ENCODE peak calls at places on chromosomes 1 and 21, in nine cellular contexts. E, L, T, A, O, J, V, F and P are unnamed samples.

GRCh38 chr1:235783148-235783776 is 83.4 kb downstream of the LYST start:
- DNase-seq in O (peak), T (peak), L (peak), F (peak), A (peak), E (peak), V (peak), J (peak), P (peak)

GRCh38 chr1:172163479-172164215 is 256.8 kb upstream of the C1orf105 start:
- DNase-seq in E (no peak), L (no peak), F (peak), T (no peak), A (no peak), O (no peak), V (no peak), J (no peak), P (no peak)

GRCh38 chr1:73998348-73998959 is 199.5 kb downstream of the LRRIQ3 start:
- DNase-seq in O (peak), J (peak), T (peak), V (peak), A (peak), F (peak), E (peak), L (peak), P (peak)

GRCh38 chr21:44984428-44984791 is 44.6 kb downstream of the SLX9 start:
- DNase-seq in T (no peak), F (no peak), A (no peak), V (no peak), L (no peak), J (peak), O (no peak), E (no peak), P (no peak)

GRCh38 chr1:151584278-151584677 is 27.6 kb upstream of the SNX27 start:
- DNase-seq in T (no peak), A (no peak), F (no peak), V (no peak), L (no peak), J (no peak), E (no peak), O (no peak), P (no peak)

GRCh38 chr1:26550946-26551345 is 21.4 kb downstream of the RPS6KA1 start:
- DNase-seq in E (no peak), J (peak), V (no peak), A (no peak), L (no peak), F (no peak), T (no peak), O (no peak), P (no peak)

GRCh38 chr1:154326546-154327465 is 1.5 kb downstream of the ATP8B2 start:
- DNase-seq in E (no peak), V (no peak), F (peak), J (no peak), A (peak), O (no peak), T (no peak), L (peak), P (no peak)

GRCh38 chr1:200887772-200888348 is 6.8 kb upstream of the INAVA start:
- DNase-seq in L (no peak), A (no peak), J (no peak), O (no peak), F (no peak), V (no peak), E (no peak), T (peak), P (peak)

GRCh38 chr1:195097316-195097715 is 1510.9 kb downstream of the KCNT2 start:
- DNase-seq in E (no peak), O (no peak), L (peak), J (no peak), A (peak), F (no peak), V (peak), T (no peak), P (no peak)

GRCh38 chr1:232993555-232993954 is 43.1 kb downstream of the NTPCR start:
- DNase-seq in F (no peak), E (no peak), L (no peak), T (no peak), J (no peak), A (no peak), O (no peak), V (no peak), P (no peak)

GRCh38 chr21:43353282-43354010 is 73.5 kb downstream of the SIK1 start:
- DNase-seq in V (no peak), E (no peak), O (no peak), L (no peak), F (no peak), T (no peak), J (no peak), A (no peak), P (no peak)

GRCh38 chr21:38486221-38486620 is 12.1 kb downstream of the ERG start:
- DNase-seq in L (peak), T (no peak), J (no peak), F (peak), A (no peak), V (no peak), E (peak), O (no peak), P (no peak)

GRCh38 chr1:84769636-84770035 is 79.4 kb upstream of the SSX2IP start:
- DNase-seq in L (no peak), J (no peak), F (no peak), O (no peak), E (no peak), A (no peak), T (no peak), V (no peak), P (no peak)

GRCh38 chr21:26107439-26107838 is 63.1 kb downstream of the APP start:
- DNase-seq in A (no peak), E (no peak), V (no peak), F (no peak), T (peak), J (no peak), O (no peak), L (no peak), P (no peak)

GRCh38 chr1:57576750-57577149 is 152.9 kb upstream of the DAB1 start:
- DNase-seq in T (no peak), J (no peak), L (no peak), A (no peak), F (no peak), O (no peak), V (no peak), E (peak), P (no peak)

GRCh38 chr1:117592155-117592554 is 13.7 kb upstream of the TENT5C start:
- DNase-seq in J (no peak), O (no peak), T (no peak), L (no peak), A (no peak), F (no peak), E (no peak), V (no peak), P (no peak)

GRCh38 chr1:202304370-202304769 is 37.4 kb downstream of the UBE2T start:
- DNase-seq in E (no peak), V (no peak), T (no peak), O (no peak), A (no peak), J (peak), F (no peak), L (no peak), P (no peak)

GRCh38 chr1:203078478-203078877 is 7.3 kb downstream of the MYOG start:
- DNase-seq in A (no peak), E (no peak), O (no peak), T (no peak), V (no peak), F (no peak), L (no peak), J (no peak), P (no peak)

GRCh38 chr1:162168261-162168660 is 98.8 kb downstream of the NOS1AP start:
- DNase-seq in F (no peak), T (no peak), O (no peak), E (no peak), L (peak), J (no peak), V (no peak), A (no peak), P (no peak)

GRCh38 chr21:41634211-41634694 is 126.3 kb upstream of the TMPRSS2 start:
- DNase-seq in A (no peak), T (peak), E (peak), V (no peak), F (no peak), O (no peak), L (peak), J (no peak), P (no peak)

GRCh38 chr1:22884806-22885559 is 87.7 kb downstream of the LACTBL1 start:
- DNase-seq in F (no peak), J (no peak), V (no peak), E (no peak), A (peak), O (no peak), L (no peak), T (no peak), P (no peak)

GRCh38 chr1:241639040-241639652 is 1.0 kb downstream of the CHML start:
- DNase-seq in E (no peak), L (peak), T (no peak), O (peak), A (peak), J (no peak), V (no peak), F (peak), P (no peak)

GRCh38 chr1:10694633-10695627 is 101.5 kb downstream of the CASZ1 start:
- DNase-seq in J (peak), F (peak), A (peak), L (peak), T (peak), E (peak), V (peak), O (peak), P (peak)

GRCh38 chr1:10693152-10693496 is 103.3 kb downstream of the CASZ1 start:
- DNase-seq in O (no peak), F (no peak), T (no peak), V (no peak), E (no peak), L (peak), J (no peak), A (no peak), P (no peak)

GRCh38 chr1:10692401-10693021 is 103.9 kb downstream of the CASZ1 start:
- DNase-seq in T (no peak), J (peak), E (peak), L (peak), F (peak), A (peak), O (peak), V (peak), P (peak)

GRCh38 chr1:10693497-10694273 is 102.8 kb downstream of the CASZ1 start:
- DNase-seq in J (peak), T (peak), V (no peak), O (peak), L (peak), E (peak), F (peak), A (no peak), P (peak)

GRCh38 chr1:10694274-10694632 is 102.2 kb downstream of the CASZ1 start:
- DNase-seq in V (no peak), A (peak), L (no peak), J (no peak), E (no peak), T (peak), F (peak), O (peak), P (no peak)
- TF ChIP-seq EZH2phosphoT487 in V (no peak), A (no peak), L (no peak), J (no peak), E (no peak), T (no peak), F (no peak), O (no peak), P (no peak)

DNA sequence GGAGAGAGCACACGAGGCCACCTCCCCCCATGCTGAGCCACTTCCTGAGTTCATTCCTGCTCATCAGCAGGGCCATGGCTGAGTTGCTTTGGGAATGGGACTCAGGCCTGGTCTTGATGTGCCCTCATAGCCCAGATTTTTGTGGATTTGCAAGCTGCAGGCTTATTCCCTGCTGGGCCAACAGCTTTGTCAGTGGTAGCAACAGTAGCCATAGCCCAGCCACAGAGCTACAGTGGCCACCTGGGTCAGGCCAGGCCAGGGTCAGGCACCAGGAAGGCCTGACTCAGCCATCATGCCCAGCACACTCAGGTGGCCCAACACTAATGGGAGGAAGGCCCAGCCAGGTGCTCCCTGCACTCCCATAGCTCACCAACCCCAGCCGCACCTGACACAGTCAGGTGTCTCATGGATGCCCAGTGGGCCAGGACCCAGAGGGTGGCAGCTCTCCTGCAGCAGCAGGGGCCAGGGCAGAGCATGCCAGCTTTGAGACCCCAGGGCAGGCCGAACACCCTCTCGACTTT is 33.4 kb downstream of the EPHA2 start:
- DNase-seq in L (peak), A (no peak), V (no peak), O (no peak), F (peak), J (no peak), T (no peak), E (no peak), P (no peak)
- TF ChIP-seq EZH2phosphoT487 in L (no peak), A (no peak), V (no peak), O (no peak), F (no peak), J (no peak), T (no peak), E (no peak), P (no peak)

GRCh38 chr1:155860939-155861496 is 1.7 kb downstream of the SYT11 start:
- DNase-seq in V (no peak), F (peak), A (no peak), T (peak), O (no peak), J (no peak), E (no peak), L (no peak), P (no peak)

GRCh38 chr1:155859234-155859829 is at the start of gene SYT11:
- DNase-seq in V (peak), T (peak), L (peak), J (peak), A (peak), O (peak), E (peak), F (peak), P (peak)

GRCh38 chr1:155856975-155857930 is at the start of gene GON4L:
- DNase-seq in E (peak), V (peak), O (peak), A (peak), L (peak), J (peak), F (peak), T (peak), P (peak)

GRCh38 chr1:155859881-155860841 is 794 bp downstream of the SYT11 start:
- DNase-seq in E (no peak), O (peak), J (peak), F (peak), V (no peak), L (no peak), T (peak), A (no peak), P (peak)

DNA sequence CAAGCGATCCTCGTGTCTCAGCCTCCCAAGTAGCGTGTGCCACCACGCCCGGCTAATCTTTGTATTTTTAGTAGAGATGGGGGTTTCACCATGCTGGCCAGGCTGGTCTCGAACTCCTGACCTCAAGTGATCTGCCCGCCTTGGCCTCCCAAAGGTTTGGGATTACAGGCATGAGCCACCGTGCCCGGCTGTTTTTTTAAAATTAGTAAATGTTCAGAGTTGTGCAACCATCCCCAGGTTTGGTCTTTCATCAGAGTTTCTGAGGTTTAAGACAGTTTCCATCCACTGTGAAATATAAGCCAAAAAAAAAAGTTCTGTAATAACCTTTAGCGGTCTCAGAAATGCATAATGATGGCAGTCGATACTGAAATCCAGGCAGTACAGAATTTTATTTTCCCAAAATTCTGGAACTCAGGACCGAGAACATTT is 548 bp upstream of the SYT11 start:
- DNase-seq in O (no peak), V (no peak), J (no peak), F (peak), L (no peak), T (no peak), E (peak), A (no peak), P (no peak)
- TF ChIP-seq EZH2phosphoT487 in O (no peak), V (no peak), J (no peak), F (no peak), L (no peak), T (no peak), E (no peak), A (no peak), P (no peak)

GRCh38 chr21:34845521-34846213 is 176.9 kb downstream of the CLIC6 start:
- DNase-seq in J (no peak), E (peak), A (peak), O (peak), L (peak), T (no peak), V (peak), F (peak), P (no peak)

GRCh38 chr21:34846214-34846575 is 177.4 kb downstream of the CLIC6 start:
- DNase-seq in J (no peak), A (no peak), O (no peak), E (no peak), F (no peak), L (no peak), V (no peak), T (no peak), P (no peak)

GRCh38 chr21:34844924-34845238 is 176.1 kb downstream of the CLIC6 start:
- DNase-seq in E (no peak), L (no peak), V (no peak), T (no peak), A (peak), J (no peak), O (peak), F (no peak), P (no peak)

GRCh38 chr21:34844033-34844923 is 175.5 kb downstream of the CLIC6 start:
- DNase-seq in V (no peak), L (no peak), J (no peak), A (no peak), T (no peak), F (peak), O (no peak), E (no peak), P (no peak)

DNA sequence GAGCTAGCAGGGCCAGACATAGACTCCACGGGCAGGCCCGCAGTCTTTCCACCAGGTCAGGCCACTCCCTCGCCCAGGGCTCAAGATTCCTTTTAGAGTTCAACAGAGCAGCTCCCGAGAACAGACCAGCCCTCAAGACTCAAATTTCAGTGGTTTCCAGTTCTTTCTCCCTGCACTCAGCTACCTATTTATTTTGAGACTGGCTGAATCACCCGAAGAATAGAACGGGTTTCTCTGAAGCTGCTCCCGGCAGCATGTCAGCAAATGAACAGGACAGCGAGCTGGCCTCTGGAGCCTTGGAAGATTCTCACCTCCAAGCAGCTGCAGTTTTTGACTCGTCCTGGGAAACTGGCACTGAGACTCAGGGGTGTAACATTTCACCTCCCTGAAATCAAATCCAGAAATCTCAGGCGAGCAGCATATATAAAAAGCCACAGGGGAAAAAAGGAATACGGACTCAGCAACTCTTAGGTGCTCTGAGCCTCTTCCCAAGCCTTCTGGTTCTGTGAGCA is 177.9 kb downstream of the CLIC6 start:
- DNase-seq in T (no peak), V (peak), J (no peak), O (no peak), F (peak), E (peak), A (no peak), L (peak), P (peak)
- TF ChIP-seq EZH2phosphoT487 in T (no peak), V (no peak), J (no peak), O (no peak), F (no peak), E (no peak), A (no peak), L (no peak), P (no peak)

GRCh38 chr1:85836736-85837135 is 128.5 kb upstream of the ZNHIT6 start:
- DNase-seq in J (no peak), A (no peak), E (no peak), V (no peak), L (no peak), T (no peak), O (no peak), F (no peak), P (no peak)

GRCh38 chr1:85839459-85839858 is 131.2 kb upstream of the ZNHIT6 start:
- DNase-seq in L (no peak), A (no peak), T (no peak), E (no peak), O (no peak), F (no peak), J (no peak), V (no peak), P (no peak)

DNA sequence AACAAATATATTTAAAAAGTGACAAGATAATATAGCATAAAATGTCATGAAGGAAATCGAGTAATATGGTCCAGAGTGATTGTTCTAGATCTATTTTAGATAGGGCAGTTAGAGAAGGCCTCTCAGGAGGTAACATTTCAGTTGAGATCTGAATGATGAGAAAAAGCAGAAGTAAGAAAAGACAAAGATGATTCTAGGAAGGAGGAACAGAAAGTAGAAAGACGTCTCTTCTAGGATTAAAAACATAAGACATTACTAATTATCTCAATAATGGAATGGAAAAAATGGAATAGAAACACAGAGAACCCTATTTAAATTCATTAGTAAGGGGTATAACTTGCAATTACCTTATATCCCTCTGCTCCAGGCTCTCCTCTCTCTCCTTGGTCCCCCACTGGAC is 130.0 kb upstream of the ZNHIT6 start:
- DNase-seq in T (no peak), F (no peak), V (no peak), J (no peak), E (no peak), A (no peak), O (peak), L (no peak), P (no peak)
- TF ChIP-seq EZH2phosphoT487 in T (no peak), F (no peak), V (no peak), J (no peak), E (no peak), A (no peak), O (no peak), L (no peak), P (no peak)

DNA sequence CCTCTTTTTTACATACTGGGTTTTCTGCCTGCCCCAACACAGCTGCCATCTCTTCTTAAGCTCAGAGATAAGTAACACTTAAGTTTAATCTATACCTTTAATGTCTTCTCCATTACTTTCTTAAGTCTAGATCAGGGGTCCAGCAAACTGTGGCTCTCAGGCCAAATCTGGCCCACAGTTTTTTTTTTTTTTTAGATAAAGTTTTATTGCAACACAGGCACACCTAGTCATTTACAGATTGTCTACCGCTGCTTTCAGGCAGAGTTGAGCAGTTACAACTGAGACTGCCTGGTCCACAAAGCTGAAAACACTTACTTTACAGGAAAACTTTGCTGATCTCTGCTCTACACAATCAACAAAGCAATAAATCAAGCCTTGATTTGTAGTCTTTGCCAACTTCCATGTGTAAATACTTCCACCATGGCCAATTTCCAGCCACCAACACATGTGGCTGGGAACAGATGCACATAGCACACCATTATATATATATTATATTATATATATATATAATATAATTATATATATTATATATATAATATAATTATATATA is 13.2 kb downstream of the GPR157 start:
- DNase-seq in L (no peak), A (no peak), V (no peak), J (no peak), F (peak), E (peak), T (no peak), O (no peak), P (no peak)
- TF ChIP-seq EZH2phosphoT487 in L (no peak), A (no peak), V (no peak), J (no peak), F (no peak), E (no peak), T (no peak), O (no peak), P (no peak)